ENCODE peak calls at places on chromosomes 6 and 20, in five cellular contexts. V is mesendoderm, A is trophoblast cell, W is H1, O is H9. X is an unnamed sample.

GRCh38 chr6:35181313-35181932 is 32.3 kb upstream of the SCUBE3 start:
- DNase-seq in V (peak), A (no peak), O (no peak), W (no peak), X (peak)

GRCh38 chr6:4017847-4018193 is 61.1 kb downstream of the FAM217A start:
- DNase-seq in O (no peak), W (no peak), A (no peak), V (peak), X (peak)

GRCh38 chr20:56631990-56632327 is 2.9 kb downstream of the TFAP2C start:
- DNase-seq in O (no peak), A (no peak), V (no peak), W (no peak), X (no peak)

GRCh38 chr6:26195924-26196845 is 109.0 kb downstream of the HFE start:
- DNase-seq in W (no peak), O (no peak), A (no peak), V (no peak), X (peak)

GRCh38 chr6:107411161-107411560 is 48.2 kb downstream of the PDSS2 start:
- DNase-seq in A (no peak), O (no peak), W (no peak), V (no peak), X (no peak)

GRCh38 chr6:145352382-145353080 is 382.8 kb downstream of the EPM2A start:
- DNase-seq in A (no peak), V (peak), O (no peak), W (no peak), X (no peak)

GRCh38 chr20:59063358-59064213 is 21.0 kb upstream of the PRELID3B start:
- DNase-seq in V (peak), O (no peak), W (no peak), A (peak), X (peak)

GRCh38 chr6:114339706-114340105 is 3.1 kb downstream of the HS3ST5 start:
- DNase-seq in V (no peak), W (no peak), O (no peak), A (no peak), X (peak)

GRCh38 chr20:46709055-46709458 is 392 bp upstream of the SLC2A10 start:
- DNase-seq in W (no peak), O (no peak), V (no peak), A (no peak), X (no peak)

GRCh38 chr6:67121115-67121514 is 1414.1 kb upstream of the EYS start:
- DNase-seq in W (no peak), V (no peak), O (no peak), A (no peak), X (no peak)

GRCh38 chr20:56003966-56004365 is 1.4 kb downstream of the CBLN4 start:
- DNase-seq in O (peak), V (peak), W (no peak), A (no peak), X (no peak)

GRCh38 chr6:123901441-123901840 is 97.8 kb downstream of the NKAIN2 start:
- DNase-seq in A (no peak), W (no peak), O (no peak), V (no peak), X (no peak)

GRCh38 chr20:32195581-32195980 is 12.0 kb downstream of the PLAGL2 start:
- DNase-seq in O (no peak), A (no peak), V (no peak), W (no peak), X (no peak)

GRCh38 chr20:23776067-23776771 is 25.5 kb upstream of the CST1 start:
- DNase-seq in A (no peak), O (peak), V (peak), W (peak), X (no peak)

GRCh38 chr6:2432258-2432657 is 186.9 kb upstream of the GMDS start:
- DNase-seq in O (no peak), V (no peak), W (no peak), A (peak), X (peak)

GRCh38 chr6:127177030-127177928 is 58.8 kb downstream of the RSPO3 start:
- DNase-seq in W (no peak), O (no peak), A (no peak), V (no peak), X (peak)

GRCh38 chr6:143015300-143015706 is 45.4 kb upstream of the AIG1 start:
- DNase-seq in V (no peak), O (no peak), W (no peak), A (no peak), X (no peak)

GRCh38 chr6:169981969-169982368 is 230.5 kb downstream of the ERMARD start:
- DNase-seq in W (no peak), V (no peak), A (no peak), O (no peak), X (no peak)

GRCh38 chr20:63369024-63369530 is 7.9 kb upstream of the CHRNA4 start:
- DNase-seq in W (no peak), A (no peak), O (no peak), V (no peak), X (no peak)
- H3K23ac ChIP-seq in W (no peak), A (peak), O (no peak), V (no peak), X (no peak)

DNA sequence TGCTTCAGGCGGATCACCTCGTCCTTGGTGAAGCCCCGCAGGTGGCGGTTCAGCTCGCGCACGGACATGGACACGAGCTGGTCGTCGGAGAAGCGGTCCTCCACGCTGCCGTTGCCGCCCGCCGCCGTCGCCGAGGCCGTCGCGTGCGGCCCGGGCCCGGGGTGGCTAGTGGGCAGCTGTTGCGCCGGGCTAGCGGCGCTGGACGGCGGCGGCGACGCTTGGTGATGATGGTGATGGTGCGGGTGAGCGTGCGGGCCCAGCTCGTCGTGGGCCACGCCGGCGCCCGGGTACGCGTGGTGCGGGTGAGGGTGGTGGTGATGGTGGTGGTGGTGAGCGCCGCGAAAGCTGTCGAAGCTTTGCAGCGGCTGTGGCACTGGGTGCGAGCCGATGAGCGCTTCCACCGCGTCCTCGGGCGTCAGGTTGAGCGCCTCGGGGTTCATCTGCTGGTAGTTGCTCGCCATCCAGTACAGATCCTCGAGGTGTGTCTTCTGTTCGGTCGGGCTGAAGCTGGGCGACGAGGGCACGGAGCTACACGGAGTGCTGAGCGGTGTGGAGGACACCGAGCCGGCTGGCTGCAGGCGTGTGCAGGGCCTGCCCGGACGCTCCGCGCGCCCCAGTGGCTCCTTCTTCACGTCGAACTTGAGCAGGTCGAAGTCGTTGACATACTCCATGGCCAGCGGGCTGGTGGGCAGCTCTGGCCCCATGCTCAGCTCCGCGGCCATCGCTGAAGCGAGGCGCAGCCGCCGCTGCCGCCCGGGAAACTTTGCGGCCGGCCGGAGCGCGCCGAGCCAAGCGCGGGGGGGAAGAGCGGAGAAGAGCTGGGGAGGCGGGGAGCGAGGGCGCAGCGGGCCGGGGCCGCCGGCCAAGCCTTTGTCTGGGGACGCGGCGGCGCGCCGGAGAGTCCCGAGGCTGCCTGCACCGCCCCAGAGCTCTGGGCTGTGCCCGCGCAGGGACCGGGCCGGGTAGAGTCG is 622 bp downstream of the MAFB start:
- DNase-seq in O (peak), A (no peak), W (peak), V (no peak), X (peak)
- H3K23ac ChIP-seq in O (no peak), A (peak), W (no peak), V (no peak), X (peak)

GRCh38 chr20:8228315-8228714 is 96.2 kb downstream of the PLCB1 start:
- DNase-seq in O (no peak), W (no peak), A (no peak), V (no peak), X (no peak)

GRCh38 chr20:8227293-8227692 is 95.2 kb downstream of the PLCB1 start:
- DNase-seq in O (no peak), V (no peak), A (no peak), W (no peak), X (no peak)

GRCh38 chr20:8223096-8223870 is 91.2 kb downstream of the PLCB1 start:
- DNase-seq in O (no peak), A (no peak), V (no peak), W (no peak), X (peak)

GRCh38 chr20:8225658-8226057 is 93.6 kb downstream of the PLCB1 start:
- DNase-seq in W (no peak), O (no peak), V (no peak), A (no peak), X (no peak)

DNA sequence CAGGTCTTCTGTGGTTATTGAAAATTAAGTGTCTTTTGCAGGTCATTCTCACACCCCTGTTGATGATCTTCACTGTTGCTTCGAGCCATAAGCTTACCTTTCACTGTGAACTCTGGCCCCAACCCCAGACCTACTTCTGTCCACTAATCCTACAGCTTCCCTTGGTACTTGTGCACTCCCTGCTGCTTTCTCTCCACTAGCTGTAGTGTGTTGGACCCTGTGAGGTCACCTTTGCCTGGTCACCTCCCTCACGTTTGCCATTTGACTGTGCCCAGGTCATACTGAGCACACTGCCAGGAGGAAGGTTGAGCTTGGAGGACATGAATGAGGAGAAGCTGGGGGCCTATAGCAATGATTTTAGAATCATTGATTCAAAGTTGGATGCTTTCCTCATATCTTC is 94.0 kb downstream of the PLCB1 start:
- DNase-seq in A (no peak), V (no peak), W (no peak), O (no peak), X (no peak)
- H3K23ac ChIP-seq in A (no peak), V (no peak), W (no peak), O (no peak), X (peak)

GRCh38 chr6:57102976-57103375 is 13.0 kb downstream of the ZNF451 start:
- DNase-seq in A (no peak), W (no peak), O (no peak), V (no peak), X (peak)
- H3K23ac ChIP-seq in A (no peak), W (no peak), O (no peak), V (no peak), X (no peak)

GRCh38 chr20:50713677-50714101 is 17.7 kb upstream of the PARD6B start:
- DNase-seq in O (peak), V (peak), W (peak), A (peak), X (peak)
- H3K23ac ChIP-seq in O (no peak), V (no peak), W (no peak), A (no peak), X (no peak)

DNA sequence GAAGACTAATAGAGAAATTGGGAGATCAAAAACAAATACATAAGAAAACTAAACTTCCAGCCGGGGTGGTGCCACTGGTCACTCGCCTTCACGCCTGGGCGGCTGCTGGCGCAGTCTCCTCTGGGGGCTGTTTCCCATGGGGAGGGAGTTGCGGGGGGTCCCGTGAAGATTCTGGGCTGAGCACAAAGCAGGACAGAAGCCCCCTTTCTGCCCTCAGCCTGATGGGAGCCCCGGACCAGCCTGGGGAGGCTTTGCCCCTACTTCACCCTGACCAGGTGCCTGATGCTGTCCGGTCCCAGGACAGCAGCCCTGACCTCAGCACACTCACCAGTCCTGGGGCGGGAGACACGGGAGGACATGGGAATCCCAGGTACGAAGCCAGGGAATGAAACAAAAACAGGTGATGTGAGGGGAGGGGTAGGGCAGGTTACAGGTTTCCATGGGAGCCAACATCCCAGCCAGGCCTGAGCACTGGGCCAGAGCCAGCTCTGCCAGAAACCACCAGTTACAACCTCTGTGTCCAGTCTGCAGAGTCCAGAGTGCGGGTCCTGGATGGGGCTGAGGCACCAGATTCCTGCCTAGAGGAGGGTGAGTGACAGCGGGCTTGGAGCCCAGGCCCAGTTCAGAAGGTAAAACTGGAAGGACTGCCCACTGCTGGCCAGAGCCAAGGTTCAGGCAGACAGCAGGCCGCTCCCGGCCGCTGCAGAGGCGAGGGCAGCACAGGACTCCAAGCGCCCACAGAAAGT is 326.4 kb downstream of the TAF4 start:
- DNase-seq in O (no peak), A (no peak), W (no peak), V (no peak), X (no peak)
- H3K23ac ChIP-seq in O (no peak), A (no peak), W (no peak), V (no peak), X (no peak)

DNA sequence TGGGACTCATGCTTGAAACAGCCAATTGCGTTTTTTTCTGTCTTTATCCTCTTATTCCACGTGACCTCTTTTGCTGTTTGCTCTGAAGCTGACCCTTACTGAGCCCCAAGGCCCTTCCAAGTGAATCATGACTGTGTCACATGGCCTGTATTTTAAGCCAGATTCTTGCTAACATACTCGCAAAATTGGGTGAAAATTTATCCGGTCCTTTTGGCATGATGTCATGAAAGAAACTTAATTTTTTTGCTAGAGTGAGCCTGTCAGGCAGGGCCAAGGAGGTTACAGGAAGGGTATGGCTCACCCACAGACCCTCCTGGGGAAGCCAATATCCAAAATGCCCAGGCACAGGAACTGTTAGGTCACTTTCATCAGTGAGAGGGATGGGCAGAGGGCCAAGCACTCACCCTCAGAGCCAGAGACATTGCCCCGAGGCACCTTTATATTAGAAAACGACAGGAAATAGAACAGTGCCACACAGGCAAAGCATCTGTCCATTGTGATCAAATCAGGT is 296.7 kb downstream of the CDH26 start:
- DNase-seq in V (no peak), O (no peak), A (no peak), W (no peak), X (peak)
- H3K23ac ChIP-seq in V (no peak), O (no peak), A (no peak), W (no peak), X (no peak)

GRCh38 chr6:139068846-139069245 is 40.3 kb downstream of the ABRACL start:
- DNase-seq in V (no peak), A (no peak), W (no peak), O (no peak), X (no peak)

GRCh38 chr6:139062921-139063320 is 34.4 kb downstream of the ABRACL start:
- DNase-seq in W (no peak), A (no peak), O (no peak), V (no peak), X (peak)

GRCh38 chr6:139064981-139065665 is 36.6 kb downstream of the ABRACL start:
- DNase-seq in W (no peak), A (peak), O (no peak), V (peak), X (no peak)

GRCh38 chr6:139060332-139060731 is 31.8 kb downstream of the ABRACL start:
- DNase-seq in O (no peak), V (no peak), W (no peak), A (no peak), X (peak)

GRCh38 chr6:139066080-139066479 is 37.5 kb downstream of the ABRACL start:
- DNase-seq in V (no peak), O (no peak), A (no peak), W (no peak), X (no peak)
- H3K23ac ChIP-seq in V (no peak), O (no peak), A (no peak), W (no peak), X (no peak)

DNA sequence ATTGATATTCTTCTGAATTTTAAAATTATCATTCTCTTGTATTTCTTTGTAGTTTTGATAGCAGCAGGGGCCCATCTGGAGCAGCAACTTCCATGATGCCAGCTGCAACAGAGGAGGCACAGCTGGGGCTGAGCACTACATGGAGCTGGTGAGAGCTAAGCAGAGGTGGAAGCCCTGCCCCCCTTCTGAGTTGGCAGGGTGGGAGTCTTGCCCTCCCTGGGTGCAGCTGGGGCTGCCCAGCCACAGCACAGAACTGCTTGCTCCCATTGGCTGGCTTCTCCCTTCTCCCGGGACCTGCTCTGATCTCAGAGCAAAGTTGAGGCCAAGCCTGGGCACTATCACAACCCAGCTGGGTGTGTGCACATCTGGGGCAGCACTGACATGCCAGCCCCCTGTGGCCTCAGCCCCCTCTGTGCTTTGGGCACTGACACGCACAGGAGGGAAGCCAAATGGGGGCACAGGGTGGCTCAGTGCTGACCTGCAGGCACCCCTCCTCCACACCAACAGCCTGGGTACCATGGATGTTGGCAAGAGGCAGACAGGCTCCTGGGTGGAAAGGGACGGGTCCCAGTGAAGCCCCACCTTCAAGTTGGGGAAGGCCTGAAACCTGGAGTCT is 69.1 kb upstream of the EYA4 start:
- DNase-seq in A (no peak), W (no peak), O (no peak), V (no peak), X (no peak)
- H3K23ac ChIP-seq in A (no peak), W (no peak), O (no peak), V (no peak), X (no peak)

GRCh38 chr6:166179704-166180103 is 12.1 kb upstream of the TBXT start:
- DNase-seq in A (no peak), O (no peak), V (no peak), W (no peak), X (no peak)
- H3K23ac ChIP-seq in A (no peak), O (no peak), V (no peak), W (no peak), X (no peak)

X was measured in IMR-90.